ENCODE peak calls at places on chromosome 10, in eight cellular contexts. W, B, D, G, K, L, R and V are unnamed samples.

GRCh38 chr10:75910032-75910431 is 478.6 kb downstream of the LRMDA start:
- DNase-seq in W (peak; percentile 6), B (no peak), D (no peak), G (no peak), K (no peak), L (peak; percentile 1), R (peak; percentile 5), V (no peak)

GRCh38 chr10:62853710-62854109 is 37.5 kb upstream of the EGR2 start:
- DNase-seq in W (no peak), B (peak; percentile 66), D (no peak), G (no peak), K (no peak), L (no peak), R (no peak), V (no peak)

GRCh38 chr10:4883079-4883739 is 57.2 kb downstream of the AKR1E2 start:
- DNase-seq in W (peak; percentile 24), B (no peak), D (no peak), G (no peak), K (no peak), L (no peak), R (no peak), V (no peak)

GRCh38 chr10:122850705-122851640 is 5.3 kb upstream of the CUZD1 start:
- DNase-seq in W (no peak), B (no peak), D (no peak), G (no peak), K (no peak), L (no peak), R (no peak), V (no peak)

GRCh38 chr10:131726460-131726861 is 174.3 kb upstream of the PPP2R2D start:
- DNase-seq in W (no peak), B (no peak), D (no peak), G (peak; percentile 23), K (no peak), L (no peak), R (peak; percentile 79), V (no peak)

GRCh38 chr10:104253576-104254410 is 899 bp upstream of the GSTO1 start:
- DNase-seq in W (no peak), B (no peak), D (no peak), G (no peak), K (no peak), L (no peak), R (no peak), V (no peak)

GRCh38 chr10:69416695-69417094 is at the start of gene TACR2:
- DNase-seq in W (no peak), B (no peak), D (no peak), G (no peak), K (no peak), L (no peak), R (no peak), V (no peak)

GRCh38 chr10:37803269-37803668 is 54.1 kb downstream of the ZNF248 start:
- DNase-seq in W (no peak), B (no peak), D (no peak), G (no peak), K (no peak), L (no peak), R (no peak), V (no peak)

GRCh38 chr10:43045246-43045621 is 31.6 kb upstream of the RET start:
- DNase-seq in W (no peak), B (no peak), D (no peak), G (no peak), K (no peak), L (no peak), R (no peak), V (peak; percentile 47)

GRCh38 chr10:69213601-69214311 is 6.4 kb upstream of the HKDC1 start:
- DNase-seq in W (no peak), B (no peak), D (no peak), G (no peak), K (no peak), L (no peak), R (peak; percentile 71), V (no peak)

GRCh38 chr10:43809211-43809930 is 160.7 kb upstream of the ZNF32 start:
- DNase-seq in W (peak; percentile 89), B (no peak), D (no peak), G (no peak), K (no peak), L (no peak), R (no peak), V (no peak)

GRCh38 chr10:97511711-97512445 is 13.2 kb downstream of the UBTD1 start:
- DNase-seq in W (no peak), B (no peak), D (no peak), G (no peak), K (no peak), L (no peak), R (no peak), V (no peak)

GRCh38 chr10:992523-993340 is 4.5 kb downstream of the GTPBP4 start:
- DNase-seq in W (no peak), B (no peak), D (no peak), G (no peak), K (no peak), L (no peak), R (no peak), V (no peak)

GRCh38 chr10:124377101-124377500 is 41.6 kb downstream of the OAT start:
- DNase-seq in W (no peak), B (no peak), D (no peak), G (no peak), K (no peak), L (no peak), R (no peak), V (no peak)

GRCh38 chr10:77357611-77358010 is 280.0 kb downstream of the KCNMA1 start:
- DNase-seq in W (peak; percentile 48), B (no peak), D (peak; percentile 57), G (no peak), K (no peak), L (no peak), R (no peak), V (no peak)

GRCh38 chr10:33114451-33114944 is 156.5 kb upstream of the ITGB1 start:
- DNase-seq in W (no peak), B (no peak), D (no peak), G (no peak), K (no peak), L (no peak), R (no peak), V (no peak)

GRCh38 chr10:29861811-29862505 is 197.4 kb downstream of the JCAD start:
- DNase-seq in W (peak; percentile 68), B (no peak), D (no peak), G (no peak), K (no peak), L (no peak), R (no peak), V (no peak)

GRCh38 chr10:117249493-117250093 is 8.7 kb downstream of the SLC18A2 start:
- DNase-seq in W (no peak), B (no peak), D (no peak), G (no peak), K (no peak), L (no peak), R (no peak), V (no peak)